ENCODE peak calls at places on chromosomes 16 and 17, in four cellular contexts. E is SK-N-SH, N is NT2/D1, A is H1. C is an unnamed sample.

GRCh38 chr16:46843898-46844642 is 13.1 kb upstream of the C16orf87 start:
- DNase-seq in E (no peak), N (no peak), A (peak; percentile 45), C (no peak)

GRCh38 chr17:41697122-41697962 is 8.7 kb downstream of the EIF1 start:
- DNase-seq in E (no peak), N (no peak), A (no peak), C (no peak)

GRCh38 chr16:57601801-57602478 is 26.5 kb upstream of the ADGRG1 start:
- DNase-seq in N (no peak), A (no peak), E (no peak), C (peak; percentile 93)

GRCh38 chr16:6926762-6927161 is 405.9 kb upstream of the RBFOX1 start:
- DNase-seq in A (peak; percentile 46), N (peak; percentile 71), E (no peak), C (no peak)

GRCh38 chr17:57671546-57672204 is 73.4 kb downstream of the CCDC182 start:
- DNase-seq in E (peak; percentile 94), A (peak; percentile 88), N (peak; percentile 69), C (no peak)

GRCh38 chr17:21242780-21243515 is 10.3 kb downstream of the NATD1 start:
- DNase-seq in A (no peak), N (no peak), E (no peak), C (no peak)

GRCh38 chr17:9054611-9055010 is 33.3 kb downstream of the NTN1 start:
- DNase-seq in A (peak; percentile 74), E (no peak), N (peak; percentile 87), C (no peak)

GRCh38 chr17:72150632-72151460 is 30.0 kb downstream of the SOX9 start:
- DNase-seq in N (peak; percentile 90), A (peak; percentile 50), E (no peak), C (no peak)

GRCh38 chr17:75693500-75694481 is 26.7 kb downstream of the SAP30BP start:
- DNase-seq in N (peak; percentile 49), A (no peak), E (peak; percentile 85), C (no peak)

GRCh38 chr17:41522301-41523224 is 3.9 kb upstream of the KRT15 start:
- DNase-seq in E (no peak), A (no peak), N (no peak), C (no peak)

GRCh38 chr16:88405325-88406060 is 22.7 kb downstream of the ZNF469 start:
- DNase-seq in A (no peak), N (no peak), E (peak; percentile 89), C (no peak)

GRCh38 chr16:700684-701584 is 4.7 kb downstream of the FBXL16 start:
- DNase-seq in E (no peak), A (peak; percentile 92), N (no peak), C (no peak)

GRCh38 chr17:81025756-81026155 is 9.2 kb upstream of the BAIAP2 start:
- DNase-seq in A (no peak), N (no peak), E (peak; percentile 32), C (no peak)

GRCh38 chr17:31596382-31597323 is 205.2 kb downstream of the RAB11FIP4 start:
- DNase-seq in E (no peak), N (peak; percentile 39), A (no peak), C (peak; percentile 70)

GRCh38 chr16:16110111-16110490 is 113.2 kb downstream of the ABCC6 start:
- DNase-seq in A (no peak), E (no peak), N (no peak), C (no peak)

GRCh38 chr16:2835638-2836493 is 5.8 kb downstream of the ZG16B start:
- DNase-seq in N (peak; percentile 87), A (no peak), E (no peak), C (no peak)

GRCh38 chr16:80367037-80367658 is 173.6 kb upstream of the DYNLRB2 start:
- DNase-seq in E (no peak), N (no peak), A (no peak), C (no peak)

GRCh38 chr16:80372341-80372740 is 168.5 kb upstream of the DYNLRB2 start:
- DNase-seq in A (no peak), N (peak; percentile 44), E (no peak), C (no peak)

GRCh38 chr16:80366023-80366422 is 174.8 kb upstream of the DYNLRB2 start:
- DNase-seq in A (no peak), N (no peak), E (no peak), C (no peak)

GRCh38 chr16:80369138-80369537 is 171.7 kb upstream of the DYNLRB2 start:
- DNase-seq in N (no peak), E (no peak), A (no peak), C (no peak)

GRCh38 chr16:80369559-80369958 is 171.2 kb upstream of the DYNLRB2 start:
- DNase-seq in N (peak; percentile 50), A (peak; percentile 52), E (peak; percentile 58), C (no peak)
- TF ChIP-seq YY1 in N (no peak), A (peak; percentile 34), E (no peak), C (no peak)

GRCh38 chr16:17408955-17409441 is 61.8 kb downstream of the XYLT1 start:
- DNase-seq in A (no peak), E (no peak), N (no peak), C (peak; percentile 72)

GRCh38 chr16:17404903-17405691 is 65.7 kb downstream of the XYLT1 start:
- DNase-seq in N (no peak), A (no peak), E (peak; percentile 21), C (no peak)

GRCh38 chr16:17409894-17410293 is 60.9 kb downstream of the XYLT1 start:
- DNase-seq in E (no peak), N (no peak), A (no peak), C (no peak)

GRCh38 chr16:17408296-17408695 is 62.5 kb downstream of the XYLT1 start:
- DNase-seq in E (no peak), A (no peak), N (no peak), C (no peak)

DNA sequence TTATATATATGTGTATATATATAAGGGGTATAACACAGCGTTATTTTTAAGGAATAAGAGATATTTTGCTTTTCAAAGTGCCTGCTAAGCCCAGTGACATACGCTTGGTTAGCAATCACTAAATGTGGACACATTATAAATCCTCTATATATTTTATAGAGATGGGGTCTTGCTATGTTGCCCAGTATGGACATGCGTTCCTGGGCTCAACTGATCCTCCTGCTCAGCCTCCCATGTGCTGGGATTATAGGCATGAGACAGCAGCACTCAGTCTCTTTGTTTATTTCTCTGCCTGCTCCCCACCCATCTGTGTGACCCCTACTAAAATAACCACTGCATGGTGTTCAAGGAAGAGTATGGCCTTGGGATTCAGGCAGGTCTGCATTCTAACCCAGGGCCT is 63.4 kb downstream of the XYLT1 start:
- DNase-seq in N (no peak), E (no peak), A (no peak), C (no peak)
- TF ChIP-seq YY1 in N (no peak), E (no peak), A (no peak), C (no peak)

GRCh38 chr17:37505333-37505732 is 15.6 kb downstream of the DUSP14 start:
- DNase-seq in A (no peak), E (no peak), N (no peak), C (no peak)

GRCh38 chr17:37507108-37507507 is 17.4 kb downstream of the DUSP14 start:
- DNase-seq in N (no peak), E (peak; percentile 32), A (no peak), C (no peak)

GRCh38 chr17:37503148-37503547 is 13.5 kb downstream of the DUSP14 start:
- DNase-seq in A (no peak), N (no peak), E (no peak), C (no peak)

GRCh38 chr17:37510056-37510455 is 20.4 kb downstream of the DUSP14 start:
- DNase-seq in E (no peak), A (no peak), N (no peak), C (no peak)

GRCh38 chr17:37506678-37507077 is 17.0 kb downstream of the DUSP14 start:
- DNase-seq in E (peak; percentile 70), A (peak; percentile 82), N (no peak), C (no peak)
- TF ChIP-seq YY1 in E (no peak), A (peak; percentile 6), N (no peak), C (no peak)

GRCh38 chr16:25174285-25174684 is 42.5 kb upstream of the AQP8 start:
- DNase-seq in N (no peak), A (no peak), E (no peak), C (no peak)

GRCh38 chr16:25176136-25176535 is 40.6 kb upstream of the AQP8 start:
- DNase-seq in N (no peak), A (no peak), E (no peak), C (no peak)

GRCh38 chr16:25172831-25173230 is 43.9 kb upstream of the AQP8 start:
- DNase-seq in A (no peak), N (no peak), E (no peak), C (no peak)

GRCh38 chr16:25177512-25177830 is 39.3 kb upstream of the AQP8 start:
- DNase-seq in E (no peak), N (no peak), A (no peak), C (no peak)

GRCh38 chr16:25177831-25178688 is 38.7 kb upstream of the AQP8 start:
- DNase-seq in A (no peak), N (no peak), E (no peak), C (no peak)
- TF ChIP-seq YY1 in A (no peak), N (no peak), E (no peak), C (no peak)

GRCh38 chr17:19708431-19709175 is 7.8 kb downstream of the SLC47A2 start:
- DNase-seq in A (peak; percentile 38), E (no peak), N (no peak), C (no peak)

GRCh38 chr17:19706791-19707727 is 9.3 kb downstream of the SLC47A2 start:
- DNase-seq in A (peak; percentile 45), N (no peak), E (no peak), C (no peak)

GRCh38 chr17:19709841-19710240 is 6.5 kb downstream of the SLC47A2 start:
- DNase-seq in A (no peak), E (no peak), N (no peak), C (no peak)

GRCh38 chr17:19705771-19706770 is 10.3 kb downstream of the SLC47A2 start:
- DNase-seq in E (no peak), A (peak; percentile 48), N (no peak), C (no peak)

GRCh38 chr17:19707728-19708221 is 8.6 kb downstream of the SLC47A2 start:
- DNase-seq in A (no peak), N (no peak), E (no peak), C (no peak)
- TF ChIP-seq YY1 in A (no peak), N (no peak), E (no peak), C (no peak)

GRCh38 chr16:72255785-72256184 is 83.8 kb upstream of the PMFBP1 start:
- DNase-seq in E (no peak), N (no peak), A (no peak), C (no peak)
- TF ChIP-seq YY1 in E (no peak), N (no peak), A (no peak), C (no peak)

DNA sequence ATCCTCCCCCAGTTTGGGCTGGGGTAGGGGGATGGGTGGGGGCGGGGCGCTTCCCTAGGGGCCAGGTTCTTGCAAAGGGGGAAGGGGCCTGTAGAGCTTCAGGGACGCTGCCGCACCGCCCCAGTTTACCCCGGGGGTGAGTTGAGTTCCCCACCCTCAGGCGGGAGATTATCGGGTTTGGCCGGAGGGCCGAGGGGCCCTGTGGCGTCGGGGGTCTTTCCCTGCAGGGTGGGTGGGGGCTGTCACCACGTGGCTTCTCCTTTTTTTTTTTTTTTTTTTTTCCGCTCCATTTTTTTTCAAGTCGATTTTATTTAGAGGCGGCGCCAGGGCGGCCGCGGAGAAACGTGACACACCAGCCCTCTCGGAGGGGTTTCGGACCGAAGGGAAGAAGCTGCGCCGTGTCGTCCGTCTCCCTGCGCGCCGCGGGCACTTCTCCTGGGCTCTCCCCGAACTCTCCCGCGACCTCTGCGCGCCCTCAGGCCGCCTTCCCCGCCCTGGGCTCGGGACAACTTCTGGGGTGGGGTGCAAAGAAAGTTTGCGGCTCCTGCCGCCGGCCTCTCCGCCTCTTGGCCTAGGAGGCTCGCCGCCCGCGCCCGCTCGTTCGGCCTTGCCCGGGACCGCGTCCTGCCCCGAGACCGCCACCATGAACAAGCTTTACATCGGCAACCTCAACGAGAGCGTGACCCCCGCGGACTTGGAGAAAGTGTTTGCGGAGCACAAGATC is at the start of gene IGF2BP1:
- DNase-seq in E (peak; percentile 61), A (peak; percentile 82), N (peak; percentile 63), C (no peak)
- TF ChIP-seq YY1 in E (no peak), A (peak; percentile 12), N (no peak), C (no peak)

GRCh38 chr16:27242868-27243590 is 25.5 kb downstream of the NSMCE1 start:
- DNase-seq in N (no peak), E (no peak), A (no peak), C (peak; percentile 71)
- TF ChIP-seq YY1 in N (no peak), E (no peak), A (no peak), C (peak; percentile 10)

C was measured in GM12878.